ENCODE peak calls at places on chromosomes 4 and X, in nine cellular contexts. E, X, Z, A, C, D, Y, T and G are unnamed samples.

GRCh38 chrX:3712080-3712869 is 1.2 kb downstream of the PRKX start:
- DNase-seq in E (no peak), X (peak; percentile 76), Z (no peak), A (peak; percentile 18), C (peak; percentile 27), D (no peak), Y (peak; percentile 33), T (peak; percentile 14), G (no peak)

GRCh38 chr4:7226464-7226863 is 34.1 kb downstream of the SORCS2 start:
- DNase-seq in E (no peak), X (no peak), Z (no peak), A (no peak), C (no peak), D (no peak), Y (no peak), T (no peak), G (no peak)

GRCh38 chrX:110087485-110088356 is 84.8 kb downstream of the TMEM164 start:
- DNase-seq in E (no peak), X (no peak), Z (no peak), A (no peak), C (no peak), D (no peak), Y (no peak), T (no peak), G (peak; percentile 9)

GRCh38 chrX:37781808-37782207 is 1.9 kb downstream of the CYBB start:
- DNase-seq in E (no peak), X (no peak), Z (no peak), A (no peak), C (no peak), D (no peak), Y (no peak), T (no peak), G (no peak)

GRCh38 chr4:72432282-72432681 is 136.7 kb downstream of the ADAMTS3 start:
- DNase-seq in E (no peak), X (no peak), Z (no peak), A (no peak), C (no peak), D (no peak), Y (no peak), T (no peak), G (no peak)

GRCh38 chrX:100687128-100687527 is 43.1 kb downstream of the SRPX2 start:
- DNase-seq in E (no peak), X (no peak), Z (no peak), A (no peak), C (no peak), D (no peak), Y (peak; percentile 13), T (no peak), G (peak; percentile 10)

GRCh38 chr4:127782025-127782274 is 172 bp upstream of the HSPA4L start:
- DNase-seq in E (peak; percentile 80), X (peak; percentile 95), Z (peak; percentile 66), A (peak; percentile 83), C (no peak), D (no peak), Y (peak; percentile 92), T (no peak), G (no peak)

GRCh38 chr4:72857787-72858186 is 211.7 kb downstream of the COX18 start:
- DNase-seq in E (no peak), X (no peak), Z (no peak), A (no peak), C (no peak), D (no peak), Y (no peak), T (no peak), G (no peak)

GRCh38 chrX:102995316-102995715 is 58.2 kb downstream of the RAB40AL start:
- DNase-seq in E (no peak), X (no peak), Z (no peak), A (no peak), C (no peak), D (no peak), Y (no peak), T (no peak), G (no peak)

GRCh38 chrX:130830599-130831346 is 72.2 kb downstream of the ENOX2 start:
- DNase-seq in E (no peak), X (no peak), Z (no peak), A (no peak), C (no peak), D (no peak), Y (no peak), T (no peak), G (no peak)

GRCh38 chr4:162104459-162105124 is 59.2 kb downstream of the FSTL5 start:
- DNase-seq in E (peak; percentile 11), X (no peak), Z (no peak), A (no peak), C (no peak), D (no peak), Y (no peak), T (no peak), G (no peak)

GRCh38 chr4:137623013-137623412 is 90.7 kb upstream of the PCDH18 start:
- DNase-seq in E (no peak), X (no peak), Z (no peak), A (no peak), C (no peak), D (no peak), Y (peak; percentile 59), T (no peak), G (no peak)

GRCh38 chr4:74413265-74413664 is 31.7 kb upstream of the AREG start:
- DNase-seq in E (no peak), X (no peak), Z (no peak), A (no peak), C (no peak), D (no peak), Y (no peak), T (no peak), G (no peak)

GRCh38 chr4:126611900-126612299 is 1020.9 kb upstream of the INTU start:
- DNase-seq in E (no peak), X (no peak), Z (no peak), A (no peak), C (no peak), D (no peak), Y (no peak), T (no peak), G (no peak)

GRCh38 chr4:1153567-1154090 is 18.8 kb downstream of the SPON2 start:
- DNase-seq in E (no peak), X (no peak), Z (no peak), A (no peak), C (no peak), D (no peak), Y (no peak), T (no peak), G (no peak)

GRCh38 chr4:183284229-183284628 is 35.8 kb downstream of the CLDN22 start:
- DNase-seq in E (no peak), X (no peak), Z (no peak), A (no peak), C (no peak), D (no peak), Y (no peak), T (no peak), G (no peak)

GRCh38 chr4:111681751-111682150 is 463.5 kb upstream of the FAM241A start:
- DNase-seq in E (no peak), X (no peak), Z (no peak), A (no peak), C (no peak), D (no peak), Y (no peak), T (no peak), G (no peak)

GRCh38 chrX:100643943-100644587 is at the start of gene SRPX2:
- DNase-seq in E (no peak), X (no peak), Z (no peak), A (peak; percentile 17), C (no peak), D (no peak), Y (no peak), T (no peak), G (no peak)

GRCh38 chrX:103782640-103783039 is 6.0 kb downstream of the PLP1 start:
- DNase-seq in E (no peak), X (no peak), Z (no peak), A (no peak), C (no peak), D (no peak), Y (no peak), T (peak; percentile 75), G (no peak)

GRCh38 chr4:23290656-23291055 is 597.9 kb downstream of the GBA3 start:
- DNase-seq in E (no peak), X (no peak), Z (no peak), A (no peak), C (no peak), D (no peak), Y (no peak), T (no peak), G (no peak)

GRCh38 chrX:118679290-118679689 is 48.1 kb upstream of the IL13RA1 start:
- DNase-seq in E (no peak), X (no peak), Z (no peak), A (no peak), C (no peak), D (no peak), Y (no peak), T (no peak), G (no peak)

GRCh38 chr4:92263010-92263409 is 40.8 kb upstream of the GRID2 start:
- DNase-seq in E (no peak), X (no peak), Z (no peak), A (no peak), C (no peak), D (no peak), Y (no peak), T (no peak), G (no peak)

GRCh38 chr4:35793766-35794165 is 450.5 kb downstream of the ARAP2 start:
- DNase-seq in E (no peak), X (no peak), Z (no peak), A (no peak), C (no peak), D (no peak), Y (no peak), T (no peak), G (no peak)

GRCh38 chr4:81454498-81454897 is 17.2 kb downstream of the RASGEF1B start:
- DNase-seq in E (no peak), X (no peak), Z (peak; percentile 23), A (no peak), C (no peak), D (no peak), Y (no peak), T (no peak), G (peak; percentile 37)

GRCh38 chr4:22237155-22237751 is 278.6 kb downstream of the ADGRA3 start:
- DNase-seq in E (peak; percentile 40), X (no peak), Z (peak; percentile 32), A (no peak), C (no peak), D (no peak), Y (peak; percentile 48), T (peak; percentile 48), G (peak; percentile 65)

GRCh38 chr4:176238819-176239218 is 30.2 kb downstream of the ASB5 start:
- DNase-seq in E (no peak), X (no peak), Z (no peak), A (no peak), C (no peak), D (no peak), Y (no peak), T (no peak), G (no peak)

GRCh38 chr4:114900934-114901333 is 212.5 kb downstream of the NDST4 start:
- DNase-seq in E (no peak), X (no peak), Z (no peak), A (no peak), C (no peak), D (no peak), Y (no peak), T (no peak), G (no peak)

GRCh38 chr4:7708981-7709380 is 230.7 kb downstream of the AFAP1 start:
- DNase-seq in E (no peak), X (no peak), Z (no peak), A (no peak), C (no peak), D (no peak), Y (no peak), T (no peak), G (no peak)

GRCh38 chrX:105375816-105376215 is 155.3 kb upstream of the TEX13A start:
- DNase-seq in E (no peak), X (no peak), Z (no peak), A (no peak), C (no peak), D (no peak), Y (no peak), T (no peak), G (no peak)

GRCh38 chr4:107131295-107131694 is 95.2 kb upstream of the DKK2 start:
- DNase-seq in E (no peak), X (no peak), Z (no peak), A (no peak), C (no peak), D (no peak), Y (no peak), T (no peak), G (no peak)

GRCh38 chr4:12723849-12724447 is 760.2 kb downstream of the RAB28 start:
- DNase-seq in E (peak; percentile 36), X (no peak), Z (no peak), A (no peak), C (no peak), D (no peak), Y (no peak), T (no peak), G (no peak)